ENCODE peak calls at places on chromosomes 11 and 22, in five cellular contexts. M is HCT116, U is GM12878, W is PC-3, J is endothelial cell of umbilical vein. A is an unnamed sample.
A peak's percentile ranks its signal among the peaks of the same experiment; 100 is the strongest.

GRCh38 chr11:57294225-57295131 is 30.3 kb downstream of the TNKS1BP1 start:
- DNase-seq in M (no peak), U (no peak), W (peak; percentile 64), J (peak; percentile 74), A (peak; percentile 57)

GRCh38 chr22:40417041-40417440 is 46.6 kb downstream of the SGSM3 start:
- DNase-seq in M (no peak), U (no peak), W (no peak), J (no peak), A (no peak)

GRCh38 chr22:44815099-44816070 is 63.0 kb downstream of the ARHGAP8 start:
- DNase-seq in M (no peak), U (no peak), W (no peak), J (no peak), A (peak; percentile 9)

GRCh38 chr11:64235427-64236161 is 1.2 kb downstream of the VEGFB start:
- DNase-seq in M (no peak), U (no peak), W (no peak), J (no peak), A (no peak)

GRCh38 chr11:70625921-70626518 is 227.7 kb downstream of the CTTN start:
- DNase-seq in M (no peak), U (no peak), W (no peak), J (no peak), A (no peak)

GRCh38 chr22:33210129-33210784 is 152.1 kb upstream of the SYN3 start:
- DNase-seq in M (no peak), U (no peak), W (peak; percentile 46), J (peak; percentile 4), A (peak; percentile 5)

GRCh38 chr11:70445605-70446004 is 47.3 kb downstream of the CTTN start:
- DNase-seq in M (no peak), U (no peak), W (no peak), J (no peak), A (no peak)

GRCh38 chr22:17792289-17792688 is 18.0 kb upstream of the BID start:
- DNase-seq in M (no peak), U (no peak), W (no peak), J (no peak), A (no peak)

GRCh38 chr11:34250732-34251639 is 106.8 kb downstream of the ABTB2 start:
- DNase-seq in M (peak; percentile 75), U (no peak), W (peak; percentile 91), J (peak; percentile 20), A (peak; percentile 22)

GRCh38 chr11:2998073-2998850 is 6.1 kb upstream of the NAP1L4 start:
- DNase-seq in M (no peak), U (no peak), W (no peak), J (no peak), A (no peak)

GRCh38 chr11:119599864-119600593 is 129.0 kb downstream of the NECTIN1 start:
- DNase-seq in M (no peak), U (no peak), W (peak; percentile 67), J (no peak), A (no peak)

GRCh38 chr11:111604392-111605009 is 2.3 kb downstream of the SIK2 start:
- DNase-seq in M (peak; percentile 48), U (peak; percentile 23), W (peak; percentile 82), J (peak; percentile 79), A (peak; percentile 67)

GRCh38 chr11:118774032-118774431 is 16.9 kb downstream of the DDX6 start:
- DNase-seq in M (no peak), U (no peak), W (no peak), J (no peak), A (no peak)

GRCh38 chr11:63882555-63883242 is 34.3 kb downstream of the RCOR2 start:
- DNase-seq in M (no peak), U (no peak), W (no peak), J (no peak), A (peak; percentile 30)

GRCh38 chr22:17638182-17638431 is 450 bp upstream of the BCL2L13 start:
- DNase-seq in M (no peak), U (no peak), W (no peak), J (no peak), A (no peak)

GRCh38 chr22:40480996-40481395 is 110.6 kb downstream of the SGSM3 start:
- DNase-seq in M (no peak), U (no peak), W (no peak), J (peak; percentile 57), A (no peak)

GRCh38 chr11:31834237-31834636 is 23.1 kb upstream of the PAX6 start:
- DNase-seq in M (no peak), U (no peak), W (no peak), J (no peak), A (no peak)

GRCh38 chr11:67345949-67346819 is 7.2 kb downstream of the POLD4 start:
- DNase-seq in M (peak; percentile 54), U (peak; percentile 24), W (peak; percentile 99), J (peak; percentile 49), A (peak; percentile 66)

GRCh38 chr11:11977206-11977938 is 31.1 kb downstream of the DKK3 start:
- DNase-seq in M (peak; percentile 45), U (no peak), W (peak; percentile 95), J (peak; percentile 95), A (peak; percentile 87)

GRCh38 chr11:2135018-2135569 is 4.1 kb downstream of the IGF2 start:
- DNase-seq in M (no peak), U (no peak), W (no peak), J (no peak), A (no peak)

GRCh38 chr11:123472236-123472935 is 42.3 kb downstream of the GRAMD1B start:
- DNase-seq in M (no peak), U (no peak), W (peak; percentile 80), J (no peak), A (no peak)

GRCh38 chr11:43579919-43580276 is 100.6 kb upstream of the HSD17B12 start:
- DNase-seq in M (no peak), U (no peak), W (no peak), J (no peak), A (no peak)

GRCh38 chr11:43577566-43578264 is 102.8 kb upstream of the HSD17B12 start:
- DNase-seq in M (no peak), U (no peak), W (no peak), J (no peak), A (no peak)

GRCh38 chr11:43578346-43579170 is 102.0 kb upstream of the HSD17B12 start:
- DNase-seq in M (no peak), U (no peak), W (peak; percentile 59), J (no peak), A (peak; percentile 61)

GRCh38 chr11:43580735-43581369 is 99.7 kb upstream of the HSD17B12 start:
- DNase-seq in M (no peak), U (no peak), W (no peak), J (no peak), A (peak; percentile 18)

DNA sequence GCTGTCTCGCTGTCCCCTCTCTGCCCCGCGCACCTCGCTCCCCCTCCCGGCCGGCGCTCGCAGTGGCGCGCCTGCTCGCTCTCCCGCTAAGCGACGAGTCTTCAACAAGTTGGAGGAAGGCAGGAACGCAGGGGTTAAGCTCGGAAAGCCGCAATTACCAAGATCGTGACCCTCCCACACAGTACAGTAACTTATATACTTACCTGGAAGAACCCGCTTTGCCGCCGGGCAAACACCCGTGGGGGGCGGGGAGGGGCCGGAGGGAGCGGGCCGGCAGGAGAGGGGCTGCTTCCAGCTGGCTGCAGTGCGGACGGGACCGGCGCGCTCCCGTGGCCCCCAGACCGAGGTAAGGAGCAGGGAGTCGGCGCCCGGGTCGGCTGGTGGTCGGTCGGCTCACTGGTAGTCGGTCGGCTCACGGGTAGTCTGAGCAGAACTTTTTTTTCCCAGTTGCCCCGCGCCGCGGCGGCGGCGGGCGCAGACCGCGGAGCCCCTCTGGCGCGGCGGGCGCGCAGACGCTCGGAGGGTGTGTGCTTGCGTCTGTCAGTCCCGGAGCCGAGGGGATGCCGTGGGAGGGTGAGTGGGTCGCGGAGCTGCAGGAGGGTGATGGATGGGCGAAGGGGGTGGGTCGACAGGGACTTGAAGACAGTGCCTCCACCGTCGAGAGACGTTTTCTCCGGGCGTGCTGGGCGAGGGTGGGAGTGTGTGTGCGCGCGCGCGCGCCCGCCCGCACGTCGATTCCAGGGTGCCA is 101.2 kb upstream of the HSD17B12 start:
- DNase-seq in M (no peak), U (no peak), W (peak; percentile 59), J (peak; percentile 51), A (peak; percentile 37)
- TF ChIP-seq EZH2 in M (no peak), U (no peak), W (no peak), J (peak; percentile 65), A (no peak)

DNA sequence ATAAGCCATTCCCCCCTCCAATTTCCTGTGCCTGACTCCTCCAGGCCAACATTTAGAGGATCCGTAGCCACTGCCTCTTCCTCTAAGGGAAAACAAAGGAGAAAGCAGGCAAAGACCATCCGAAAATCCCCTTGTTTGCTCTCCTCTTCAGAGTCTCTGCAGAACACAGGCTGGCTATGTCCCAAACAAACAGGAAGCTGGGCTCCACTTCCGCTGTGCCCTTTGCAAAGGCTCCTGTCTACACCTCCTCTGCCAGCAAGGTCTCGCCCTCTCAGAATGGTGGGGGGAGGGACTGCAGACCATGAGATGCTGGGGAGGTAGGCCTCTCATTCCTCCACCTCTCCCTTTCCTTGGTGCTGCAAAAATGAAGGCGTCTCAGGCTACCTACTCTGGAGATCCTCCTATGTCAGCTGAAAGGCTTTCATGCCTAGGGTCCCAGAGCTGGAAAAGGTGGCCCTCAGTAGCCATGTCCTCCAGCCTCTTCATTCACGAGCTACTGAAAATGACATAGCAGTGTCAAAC is 596.2 kb downstream of the BUD13 start:
- DNase-seq in M (no peak), U (no peak), W (no peak), J (no peak), A (no peak)
- H3K9me3 ChIP-seq in M (no peaks in the 10 kb centered on the region), U (no peaks in the 10 kb centered on the region), W (peaks cover 6% of the 10 kb centered on the region), J (no peaks in the 10 kb centered on the region), A (no peaks in the 10 kb centered on the region)

DNA sequence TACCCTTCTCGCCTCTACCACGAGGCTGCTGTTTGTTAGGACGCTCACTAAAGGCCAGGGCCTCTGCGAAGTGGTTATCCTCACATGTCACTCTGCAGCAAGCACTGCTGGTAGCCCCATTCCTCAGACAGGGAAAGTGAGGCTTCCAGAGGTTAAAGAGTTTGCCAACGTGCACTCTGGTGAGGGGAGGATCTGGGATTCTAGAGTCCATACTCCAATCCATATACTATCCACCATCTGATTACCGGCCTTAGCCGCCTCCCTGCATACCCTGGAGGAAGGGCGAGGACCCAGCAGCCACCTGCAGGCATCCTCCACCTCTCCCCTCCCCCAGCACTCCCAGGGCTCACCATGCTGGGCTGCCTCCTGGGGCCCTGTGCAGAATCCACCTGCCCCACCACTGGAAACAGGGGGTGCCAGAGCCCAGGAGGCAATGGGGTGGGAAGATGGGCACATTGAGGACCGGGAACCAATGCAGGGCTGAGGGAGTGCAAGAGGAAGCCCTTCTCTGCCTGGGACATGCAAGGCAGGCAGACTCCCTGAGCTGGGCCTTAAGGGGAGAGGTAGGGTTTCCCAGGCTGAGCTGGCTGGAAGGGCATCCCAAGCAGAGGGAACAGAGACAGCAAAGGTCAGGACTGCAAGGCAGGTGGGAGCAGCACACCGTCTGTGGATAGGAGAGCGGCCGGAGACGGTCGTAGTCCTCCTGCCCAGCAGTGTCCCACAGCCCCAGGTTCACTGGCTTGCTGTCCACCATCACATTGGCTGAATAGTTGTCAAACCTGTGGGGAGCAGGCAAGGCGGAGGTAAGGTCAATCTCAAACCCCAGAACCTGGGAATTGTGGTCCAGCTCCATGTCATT is 11.7 kb downstream of the RAC2 start:
- DNase-seq in M (no peak), U (no peak), W (no peak), J (no peak), A (no peak)
- H3K4me1 ChIP-seq in M (peaks cover 41% of the 10 kb centered on the region), U (peaks cover 89% of the 10 kb centered on the region), W (peaks cover 33% of the 10 kb centered on the region), J (peaks cover 29% of the 10 kb centered on the region), A (peaks cover 18% of the 10 kb centered on the region)

DNA sequence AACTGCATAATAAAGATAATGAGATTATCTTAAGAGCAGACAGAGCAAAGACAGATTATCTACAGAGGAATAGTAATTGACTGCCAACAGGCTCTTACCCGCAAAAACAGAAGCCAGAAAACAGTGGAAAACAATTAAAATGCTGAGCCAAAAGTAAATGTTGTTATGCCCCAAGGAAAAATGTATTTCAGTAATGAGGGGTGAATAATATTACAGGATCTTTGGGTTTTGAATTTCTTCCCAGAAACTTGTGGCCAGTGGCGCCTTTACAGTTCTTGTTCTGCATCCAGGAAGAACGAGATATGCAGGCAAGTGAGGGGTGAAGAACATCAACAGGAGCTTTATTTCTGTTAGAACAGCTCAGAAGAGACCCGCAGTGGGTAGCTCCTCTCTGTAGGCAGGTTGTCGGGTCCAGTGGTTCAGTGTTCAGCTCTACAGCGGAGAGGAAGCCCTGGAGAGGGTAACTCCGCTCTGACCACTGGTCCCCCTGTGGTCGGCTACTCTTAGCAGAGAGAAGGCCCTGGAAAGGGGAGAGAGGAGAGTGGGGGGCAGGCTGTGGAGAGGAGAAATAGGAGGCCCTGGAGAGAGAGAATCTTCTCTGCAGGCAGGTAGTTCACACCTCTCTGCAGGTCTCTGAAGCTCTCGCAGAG is 51.8 kb upstream of the SC5D start:
- DNase-seq in M (no peak), U (no peak), W (no peak), J (no peak), A (no peak)
- TF ChIP-seq EZH2 in M (no peak), U (no peak), W (no peak), J (no peak), A (no peak)

A was measured in fibroblast of lung.